ENCODE peak calls at places on chromosome 20, in five cellular contexts. F is left ventricle myocardium inferior, S is HAP-1, X is H9, G is mucosa of descending colon. L is an unnamed sample.

GRCh38 chr20:4602297-4602631 is 119.4 kb upstream of the PRND start:
- DNase-seq in G (no peak), X (no peak), S (no peak), F (no peak), L (no peak)

GRCh38 chr20:58991720-58992119 is 10.7 kb downstream of the NELFCD start:
- DNase-seq in F (no peak), X (no peak), G (no peak), S (no peak), L (no peak)

GRCh38 chr20:13718161-13718560 is 66.6 kb downstream of the ESF1 start:
- DNase-seq in X (no peak), F (no peak), G (no peak), S (no peak), L (no peak)

GRCh38 chr20:24753136-24753535 is 195.9 kb upstream of the CST7 start:
- DNase-seq in F (no peak), X (peak; percentile 17), S (no peak), G (no peak), L (no peak)

GRCh38 chr20:44071526-44072111 is 115.4 kb downstream of the JPH2 start:
- DNase-seq in X (no peak), G (no peak), S (no peak), F (no peak), L (no peak)

GRCh38 chr20:59173938-59174496 is 10.4 kb downstream of the ZNF831 start:
- DNase-seq in F (no peak), X (no peak), S (no peak), G (no peak), L (no peak)

GRCh38 chr20:59677586-59677985 is 73.2 kb downstream of the PHACTR3 start:
- DNase-seq in S (no peak), F (no peak), X (no peak), G (no peak), L (no peak)

GRCh38 chr20:51562027-51562333 is 19.5 kb upstream of the NFATC2 start:
- DNase-seq in X (no peak), G (no peak), F (no peak), S (no peak), L (no peak)

GRCh38 chr20:35511814-35512420 is 17.5 kb downstream of the C20orf173 start:
- DNase-seq in X (peak; percentile 37), S (peak; percentile 25), F (no peak), G (no peak), L (no peak)

GRCh38 chr20:10902174-10902573 is 228.4 kb upstream of the JAG1 start:
- DNase-seq in X (no peak), G (no peak), F (no peak), S (no peak), L (no peak)

GRCh38 chr20:50389808-50390684 is 120.1 kb upstream of the PTPN1 start:
- DNase-seq in S (no peak), X (no peak), G (no peak), F (no peak), L (no peak)

GRCh38 chr20:63737940-63738686 is 1.5 kb upstream of the SLC2A4RG start:
- DNase-seq in F (no peak), X (peak; percentile 54), S (no peak), G (peak; percentile 78), L (peak; percentile 65)

GRCh38 chr20:64044484-64045247 is 4.8 kb downstream of the SOX18 start:
- DNase-seq in G (no peak), X (no peak), F (no peak), S (no peak), L (no peak)

GRCh38 chr20:10648651-10649050 is 25.1 kb downstream of the JAG1 start:
- DNase-seq in X (no peak), S (no peak), G (no peak), F (no peak), L (no peak)

GRCh38 chr20:17444091-17444490 is 87.1 kb downstream of the BFSP1 start:
- DNase-seq in S (no peak), G (no peak), F (no peak), X (no peak), L (no peak)

GRCh38 chr20:8082999-8083398 is 49.1 kb upstream of the PLCB1 start:
- DNase-seq in G (no peak), F (no peak), X (no peak), S (no peak), L (no peak)

GRCh38 chr20:62281161-62281933 is 21.4 kb upstream of the ADRM1 start:
- DNase-seq in X (no peak), G (no peak), S (no peak), F (no peak), L (no peak)

GRCh38 chr20:1707588-1708449 is 50.2 kb upstream of the SIRPG start:
- DNase-seq in F (no peak), X (no peak), G (no peak), S (no peak), L (no peak)

GRCh38 chr20:3312940-3313656 is 74.1 kb upstream of the SLC4A11 start:
- DNase-seq in G (no peak), X (no peak), S (no peak), F (no peak), L (no peak)

GRCh38 chr20:34693414-34693813 is 10.7 kb upstream of the TP53INP2 start:
- DNase-seq in S (no peak), X (no peak), G (no peak), F (no peak), L (no peak)

GRCh38 chr20:62723351-62723750 is 14.7 kb downstream of the NTSR1 start:
- DNase-seq in X (no peak), G (peak; percentile 54), S (no peak), F (peak; percentile 14), L (no peak)

GRCh38 chr20:35552914-35553313 is 11.0 kb downstream of the ERGIC3 start:
- DNase-seq in F (no peak), S (no peak), X (no peak), G (no peak), L (no peak)

GRCh38 chr20:13753436-13754036 is 31.2 kb downstream of the ESF1 start:
- DNase-seq in S (no peak), X (no peak), G (no peak), F (no peak), L (no peak)

GRCh38 chr20:25308083-25308491 is 60.2 kb downstream of the PYGB start:
- DNase-seq in G (peak; percentile 50), F (no peak), X (no peak), S (no peak), L (no peak)

GRCh38 chr20:37235065-37235464 is 26.5 kb downstream of the GHRH start:
- DNase-seq in S (no peak), F (no peak), X (no peak), G (no peak), L (no peak)

GRCh38 chr20:58695895-58696375 is 3.3 kb downstream of the NPEPL1 start:
- DNase-seq in X (peak; percentile 23), F (peak; percentile 11), G (no peak), S (no peak), L (no peak)

GRCh38 chr20:47122560-47122959 is 227.9 kb downstream of the EYA2 start:
- DNase-seq in X (no peak), F (no peak), S (no peak), G (no peak), L (no peak)

GRCh38 chr20:47126374-47126705 is 230.2 kb downstream of the ZMYND8 start:
- DNase-seq in G (no peak), S (no peak), F (no peak), X (no peak), L (no peak)

GRCh38 chr20:47126709-47127108 is 229.8 kb downstream of the ZMYND8 start:
- DNase-seq in S (no peak), F (no peak), G (no peak), X (no peak), L (no peak)

GRCh38 chr20:47125553-47126373 is 230.7 kb downstream of the ZMYND8 start:
- DNase-seq in S (peak; percentile 6), F (peak; percentile 18), X (peak; percentile 40), G (no peak), L (no peak)

DNA sequence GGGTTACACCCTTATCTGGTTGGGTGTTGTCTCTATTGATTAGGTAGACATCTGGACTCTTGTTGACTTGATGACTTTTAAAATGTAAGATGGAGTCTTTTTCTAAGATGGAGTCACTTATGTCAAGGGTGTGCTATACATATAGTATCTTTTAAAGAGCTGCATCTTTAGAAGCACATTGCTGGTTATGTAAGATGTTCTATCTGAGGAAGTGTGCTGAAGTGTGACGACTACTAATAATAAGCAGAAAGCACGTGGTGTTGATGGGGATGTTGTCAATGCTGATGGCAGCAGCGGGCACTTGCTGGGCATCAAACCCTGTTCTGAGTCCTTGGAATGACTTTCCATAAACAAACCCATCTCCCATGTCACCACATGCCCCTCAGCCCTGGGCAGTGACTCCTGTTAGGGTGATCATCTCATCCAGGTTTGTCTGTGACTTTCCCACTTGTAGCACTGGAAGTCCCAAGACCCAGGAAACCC is 229.6 kb downstream of the EYA2 start:
- DNase-seq in F (no peak), S (no peak), G (no peak), X (no peak), L (no peak)
- H3K9me3 ChIP-seq in F (no peaks in the 10 kb centered on the region), S (no peaks in the 10 kb centered on the region), G (no peaks in the 10 kb centered on the region), X (no peaks in the 10 kb centered on the region), L (no peaks in the 10 kb centered on the region)

GRCh38 chr20:57247292-57247975 is 19.0 kb downstream of the BMP7 start:
- DNase-seq in S (no peak), F (no peak), X (no peak), G (no peak), L (no peak)

GRCh38 chr20:57248132-57248797 is 18.2 kb downstream of the BMP7 start:
- DNase-seq in X (no peak), G (no peak), F (no peak), S (no peak), L (no peak)

GRCh38 chr20:57244221-57244585 is 22.2 kb downstream of the BMP7 start:
- DNase-seq in X (no peak), F (no peak), G (no peak), S (no peak), L (no peak)

GRCh38 chr20:57244627-57245214 is 21.7 kb downstream of the BMP7 start:
- DNase-seq in S (no peak), X (peak; percentile 73), F (no peak), G (no peak), L (no peak)

GRCh38 chr20:57246008-57246407 is 20.4 kb downstream of the BMP7 start:
- DNase-seq in G (no peak), S (no peak), F (no peak), X (no peak), L (no peak)
- H3K4me1 ChIP-seq in G (no peaks in the 10 kb centered on the region), S (no peaks in the 10 kb centered on the region), F (peaks cover 17% of the 10 kb centered on the region), X (peaks cover 2% of the 10 kb centered on the region), L (no peaks in the 10 kb centered on the region)

DNA sequence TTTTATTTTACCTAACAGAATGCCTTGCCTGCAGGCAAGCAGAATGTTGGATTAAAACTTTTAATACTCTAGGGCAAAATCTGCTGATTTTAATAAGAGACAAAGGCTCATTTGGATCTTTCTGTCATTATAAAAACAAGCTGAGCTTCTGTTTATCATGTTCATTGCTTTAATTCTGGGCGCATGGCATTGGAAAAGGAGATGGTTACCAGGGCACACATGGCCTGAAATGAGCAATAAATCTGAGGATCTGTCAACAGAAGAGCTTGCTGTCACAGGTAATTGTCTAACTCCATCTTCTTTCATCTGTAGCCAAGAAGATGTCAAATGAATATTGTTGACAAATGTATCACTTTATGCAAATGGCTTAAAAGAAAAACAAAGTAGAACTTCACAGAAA is 439.6 kb downstream of the DOK5 start:
- DNase-seq in F (no peak), S (no peak), X (no peak), G (no peak), L (no peak)
- H3K9me3 ChIP-seq in F (no peaks in the 10 kb centered on the region), S (no peaks in the 10 kb centered on the region), X (no peaks in the 10 kb centered on the region), G (no peaks in the 10 kb centered on the region), L (no peaks in the 10 kb centered on the region)

DNA sequence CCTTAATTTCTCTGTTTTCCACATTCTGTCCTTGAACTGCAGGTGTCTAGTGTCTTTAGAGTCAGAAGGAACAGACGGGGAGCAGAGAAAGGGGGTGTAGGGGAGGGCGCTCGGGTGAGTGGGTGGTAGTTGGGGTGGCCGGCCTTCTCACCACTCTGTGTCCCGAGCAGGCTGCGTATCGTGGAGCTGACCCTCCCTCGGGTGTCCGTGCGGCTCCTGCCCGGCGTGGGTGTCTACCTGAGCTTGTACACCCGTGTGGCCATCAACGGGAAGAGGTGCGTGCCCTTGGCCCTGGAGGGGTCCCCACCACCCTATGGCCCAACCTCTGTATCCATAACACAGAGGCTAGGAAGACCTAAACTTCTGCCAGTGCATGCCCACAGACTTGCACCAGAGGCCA is 5.3 kb downstream of the BPIFB4 start:
- DNase-seq in G (no peak), S (no peak), F (no peak), X (no peak), L (no peak)
- H3K4me1 ChIP-seq in G (no peaks in the 10 kb centered on the region), S (no peaks in the 10 kb centered on the region), F (no peaks in the 10 kb centered on the region), X (no peaks in the 10 kb centered on the region), L (no peaks in the 10 kb centered on the region)

L was measured in CD8-positive, alpha-beta memory T cell.